ENCODE peak calls at places on chromosome 4, in four cellular contexts. V, J, Z and I are unnamed samples.

GRCh38 chr4:1364748-1365147 is 17.7 kb downstream of the UVSSA start:
- DNase-seq in Z (no peak), J (no peak), V (no peak), I (no peak)

GRCh38 chr4:154618708-154619315 is 6.4 kb upstream of the FGG start:
- DNase-seq in J (peak), Z (no peak), V (no peak), I (peak)

GRCh38 chr4:109026588-109026987 is 263.7 kb upstream of the ETNPPL start:
- DNase-seq in V (no peak), Z (no peak), J (no peak), I (no peak)

GRCh38 chr4:80007745-80008149 is 65.3 kb downstream of the ANTXR2 start:
- DNase-seq in J (no peak), V (no peak), Z (no peak), I (no peak)

GRCh38 chr4:950136-951020 is 18.1 kb downstream of the TMEM175 start:
- DNase-seq in Z (no peak), V (no peak), J (no peak), I (no peak)

GRCh38 chr4:112245383-112245782 is 13.8 kb downstream of the AP1AR start:
- DNase-seq in J (peak), Z (no peak), V (no peak), I (peak)

GRCh38 chr4:3369781-3370660 is 71.7 kb upstream of the HGFAC start:
- DNase-seq in J (peak), Z (no peak), V (peak), I (peak)

GRCh38 chr4:11418610-11419009 is 10.1 kb downstream of the HS3ST1 start:
- DNase-seq in V (no peak), J (no peak), Z (no peak), I (no peak)

GRCh38 chr4:107599841-107600240 is 120.2 kb downstream of the PAPSS1 start:
- DNase-seq in V (no peak), J (no peak), Z (no peak), I (no peak)

GRCh38 chr4:72505314-72505744 is 63.7 kb downstream of the ADAMTS3 start:
- DNase-seq in V (no peak), Z (no peak), J (peak), I (peak)

GRCh38 chr4:1111259-1111809 is 2.0 kb downstream of the RNF212 start:
- DNase-seq in V (no peak), Z (no peak), J (no peak), I (no peak)

GRCh38 chr4:5782829-5783476 is 72.0 kb downstream of the EVC start:
- DNase-seq in J (no peak), Z (peak), V (no peak), I (no peak)

GRCh38 chr4:132593717-132594400 is 555.2 kb upstream of the PCDH10 start:
- DNase-seq in V (no peak), Z (no peak), J (no peak), I (peak)

GRCh38 chr4:86927843-86928395 is 6.9 kb upstream of the AFF1 start:
- DNase-seq in V (peak), J (peak), Z (no peak), I (peak)

GRCh38 chr4:106746451-106746850 is 289.7 kb downstream of the DKK2 start:
- DNase-seq in Z (no peak), J (peak), V (peak), I (peak)

GRCh38 chr4:144178414-144178813 is 37.9 kb upstream of the GYPA start:
- DNase-seq in J (no peak), V (no peak), Z (no peak), I (no peak)

GRCh38 chr4:3257125-3257690 is 8.2 kb downstream of the MSANTD1 start:
- DNase-seq in J (no peak), Z (no peak), V (no peak), I (peak)

GRCh38 chr4:128853741-128854140 is 44.2 kb downstream of the JADE1 start:
- DNase-seq in Z (no peak), J (no peak), V (no peak), I (no peak)

GRCh38 chr4:3227878-3228675 is 20.9 kb upstream of the MSANTD1 start:
- DNase-seq in J (no peak), V (no peak), Z (no peak), I (no peak)

GRCh38 chr4:83248486-83248885 is 36.1 kb downstream of the COQ2 start:
- DNase-seq in J (no peak), V (no peak), Z (no peak), I (no peak)

GRCh38 chr4:6052679-6053078 is 34.4 kb upstream of the C4orf50 start:
- DNase-seq in V (no peak), J (no peak), Z (no peak), I (no peak)

GRCh38 chr4:53782468-53782865 is 191.2 kb upstream of the LNX1 start:
- DNase-seq in J (no peak), V (no peak), Z (no peak), I (no peak)

GRCh38 chr4:48141048-48141447 is 7.0 kb upstream of the TXK start:
- DNase-seq in V (no peak), J (peak), Z (no peak), I (peak)

GRCh38 chr4:76251448-76252270 is at the start of gene FAM47E:
- DNase-seq in Z (peak), V (no peak), J (peak), I (peak)

GRCh38 chr4:172546782-172547181 is 621.8 kb upstream of the GALNT7 start:
- DNase-seq in J (no peak), V (no peak), Z (no peak), I (no peak)

GRCh38 chr4:136458326-136458725 is 1074.0 kb downstream of the PCDH18 start:
- DNase-seq in Z (no peak), V (no peak), J (no peak), I (no peak)

GRCh38 chr4:2712261-2712842 is 43.8 kb downstream of the TNIP2 start:
- DNase-seq in V (no peak), Z (no peak), J (peak), I (no peak)

GRCh38 chr4:107937040-107937439 is 5.7 kb downstream of the CYP2U1 start:
- DNase-seq in V (no peak), Z (no peak), J (no peak), I (no peak)

GRCh38 chr4:78592104-78592783 is 40.7 kb downstream of the ANXA3 start:
- DNase-seq in Z (no peak), V (no peak), J (no peak), I (peak)

GRCh38 chr4:173463816-173464215 is 64.9 kb upstream of the SCRG1 start:
- DNase-seq in J (no peak), Z (no peak), V (no peak), I (no peak)

GRCh38 chr4:74463123-74463522 is 18.2 kb downstream of the AREG start:
- DNase-seq in J (no peak), V (no peak), Z (no peak), I (no peak)

GRCh38 chr4:107034091-107034698 is 1.9 kb downstream of the DKK2 start:
- DNase-seq in J (peak), V (no peak), Z (no peak), I (no peak)

DNA sequence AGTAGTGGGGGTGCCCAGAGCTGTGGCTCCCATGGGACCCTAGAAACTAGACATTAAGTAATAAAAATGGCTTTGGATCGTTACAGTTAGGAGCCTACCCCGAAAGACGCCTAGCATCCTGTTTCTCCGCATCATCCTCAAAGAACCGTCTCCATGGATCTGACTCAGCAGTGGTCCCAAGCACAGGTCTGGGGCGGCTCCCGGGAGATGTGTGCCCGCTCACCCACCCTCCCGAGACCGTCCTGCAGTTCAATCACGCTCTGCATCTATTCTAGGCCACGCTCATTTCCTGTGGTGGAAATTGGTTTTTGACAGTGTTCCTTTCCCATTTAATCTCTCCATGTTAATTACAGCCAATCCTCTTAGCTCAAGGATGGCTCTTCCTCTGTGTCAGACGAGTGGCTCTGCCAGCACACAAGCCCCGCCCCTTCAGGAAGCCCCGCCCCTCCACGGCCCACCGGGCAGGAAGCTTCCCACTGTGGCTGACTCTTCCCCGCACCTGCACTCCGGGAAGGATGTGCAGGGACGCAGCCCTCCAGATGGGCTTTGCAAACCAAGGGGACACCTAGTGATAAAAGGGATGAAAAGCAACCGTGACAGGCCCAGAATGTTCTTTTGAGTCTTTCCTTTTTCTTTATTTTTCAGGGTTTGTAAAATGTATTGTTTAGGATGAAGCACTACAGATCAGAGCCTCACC is 34.5 kb upstream of the HELT start:
- DNase-seq in Z (peak), J (peak), V (no peak), I (peak)
- TF ChIP-seq CTCF in Z (no peak), J (peak), V (peak), I (peak)

GRCh38 chr4:169309326-169309967 is 38.7 kb upstream of the SH3RF1 start:
- DNase-seq in Z (no peak), J (no peak), V (no peak), I (no peak)

GRCh38 chr4:169313732-169314131 is 43.0 kb upstream of the SH3RF1 start:
- DNase-seq in Z (no peak), V (no peak), J (no peak), I (no peak)

GRCh38 chr4:169314906-169315305 is 44.1 kb upstream of the SH3RF1 start:
- DNase-seq in J (peak), Z (no peak), V (no peak), I (peak)

GRCh38 chr4:169312690-169313422 is 42.1 kb upstream of the SH3RF1 start:
- DNase-seq in V (no peak), Z (no peak), J (no peak), I (no peak)

DNA sequence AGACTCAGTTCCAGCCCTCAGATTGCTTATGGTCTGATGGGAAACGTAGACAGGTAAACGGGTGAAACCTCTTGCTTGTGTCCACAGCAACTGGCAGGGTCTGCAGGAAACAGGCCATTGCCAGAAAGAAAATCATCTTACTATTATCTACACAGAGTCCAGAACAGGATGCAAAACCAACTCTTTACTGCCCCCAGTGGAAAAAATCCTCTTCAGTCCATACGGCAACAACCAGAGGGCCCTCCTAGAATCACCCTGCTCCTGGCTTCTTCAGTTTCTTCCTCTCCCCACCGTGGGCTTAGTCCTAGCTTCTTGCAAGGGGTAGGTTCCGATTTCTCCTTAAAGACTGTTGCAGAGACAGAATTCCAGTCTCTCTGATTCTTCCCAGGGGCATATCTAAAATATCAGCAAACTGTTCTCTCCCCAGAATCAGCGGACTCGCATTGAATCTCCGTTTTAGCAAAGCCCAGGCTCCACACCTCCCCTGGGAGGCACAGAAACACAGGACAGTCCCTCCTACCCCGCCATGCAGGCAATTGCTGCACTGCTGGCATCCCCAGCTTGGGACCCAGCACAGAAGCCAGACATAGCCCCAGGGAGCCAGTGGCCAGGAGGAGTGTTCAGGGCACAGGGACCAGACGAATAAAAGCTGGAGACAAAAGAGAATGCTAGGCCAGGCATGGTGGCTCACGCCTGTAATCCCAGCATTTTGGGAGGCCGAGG is 41.0 kb upstream of the SH3RF1 start:
- DNase-seq in J (peak), Z (no peak), V (no peak), I (peak)
- TF ChIP-seq CTCF in J (peak), Z (no peak), V (peak), I (peak)

GRCh38 chr4:10173039-10173753 is 56.6 kb upstream of the WDR1 start:
- DNase-seq in J (peak), V (no peak), Z (no peak), I (peak)
- TF ChIP-seq CTCF in J (no peak), V (no peak), Z (no peak), I (no peak)

GRCh38 chr4:157143365-157143764 is 67.4 kb downstream of the GLRB start:
- DNase-seq in V (no peak), Z (no peak), J (peak), I (peak)

DNA sequence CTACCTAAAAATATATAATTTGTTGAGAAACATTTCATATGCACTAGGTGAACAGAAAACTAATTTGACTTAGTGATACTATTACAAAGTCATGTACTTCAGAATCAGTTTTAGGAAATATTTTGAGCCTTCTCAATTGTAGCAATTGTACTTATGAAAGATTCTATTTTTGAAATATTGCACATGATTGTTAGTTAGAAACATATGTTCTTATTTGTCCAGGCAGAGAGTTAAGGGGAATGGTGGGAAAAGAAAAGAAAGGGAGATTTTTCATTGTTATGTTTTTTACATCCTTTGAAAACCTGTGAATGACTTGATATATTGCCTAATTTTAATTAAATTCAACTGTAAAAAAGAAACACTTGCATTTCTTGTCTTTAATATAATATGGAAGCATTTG is 66.0 kb downstream of the GLRB start:
- DNase-seq in V (no peak), J (no peak), Z (no peak), I (no peak)
- TF ChIP-seq CTCF in V (no peak), J (no peak), Z (no peak), I (no peak)